ENCODE peak calls at places on chromosome 10, in seven cellular contexts. Z is lung microvascular endothelial cell, W is heart right ventricle, H is NCI-H226, R is esophagus squamous epithelium, B is amniotic stem cell, L is Kasumi-1. D is an unnamed sample.

GRCh38 chr10:32692174-32692573 is 246.2 kb downstream of the CCDC7 start:
- DNase-seq in Z (no peak), W (no peak), H (no peak), R (no peak), B (no peak), L (no peak), D (no peak)

GRCh38 chr10:132382231-132382922 is 14.6 kb upstream of the PWWP2B start:
- DNase-seq in Z (peak; percentile 41), W (no peak), H (no peak), R (no peak), B (no peak), L (no peak), D (peak; percentile 60)

GRCh38 chr10:22252801-22253577 is 35.2 kb upstream of the EBLN1 start:
- DNase-seq in Z (peak; percentile 29), W (peak; percentile 36), H (no peak), R (no peak), B (no peak), L (no peak), D (no peak)

GRCh38 chr10:132699411-132700167 is 86.4 kb downstream of the NKX6-2 start:
- DNase-seq in Z (no peak), W (no peak), H (no peak), R (no peak), B (no peak), L (no peak), D (no peak)

GRCh38 chr10:46293832-46294640 is 7.2 kb downstream of the ANTXRL start:
- DNase-seq in Z (no peak), W (no peak), H (no peak), R (no peak), B (no peak), L (no peak), D (no peak)

GRCh38 chr10:77553966-77554365 is 83.6 kb downstream of the KCNMA1 start:
- DNase-seq in Z (no peak), W (no peak), H (peak; percentile 36), R (no peak), B (no peak), L (no peak), D (no peak)

GRCh38 chr10:93431361-93431760 is 50.8 kb downstream of the MYOF start:
- DNase-seq in Z (peak; percentile 20), W (no peak), H (no peak), R (no peak), B (no peak), L (no peak), D (no peak)

GRCh38 chr10:101611506-101611905 is 23.4 kb downstream of the DPCD start:
- DNase-seq in Z (no peak), W (no peak), H (peak; percentile 12), R (no peak), B (no peak), L (no peak), D (no peak)

D was measured in AG09319.